ENCODE peak calls at places on chromosomes 13 and 19, in six cellular contexts. One of them, this sample, is unnamed.

GRCh38 chr19:47381653-47382279 is 32.7 kb downstream of the DHX34 start:
- DNase-seq in adrenal gland: no peak
- DNase-seq in right lobe of liver: no peak
- DNase-seq in heart left ventricle: no peak
- DNase-seq in stomach: peak
- DNase-seq in NB4: peak
- DNase-seq in this sample: no peak

GRCh38 chr13:46797468-46798237 is 692 bp upstream of the ESD start:
- DNase-seq in adrenal gland: no peak
- DNase-seq in right lobe of liver: peak
- DNase-seq in heart left ventricle: no peak
- DNase-seq in stomach: no peak
- DNase-seq in NB4: peak
- DNase-seq in this sample: no peak

GRCh38 chr13:112248909-112249592 is 127.1 kb upstream of the SPACA7 start:
- DNase-seq in adrenal gland: no peak
- DNase-seq in right lobe of liver: peak
- DNase-seq in heart left ventricle: no peak
- DNase-seq in stomach: no peak
- DNase-seq in NB4: no peak
- DNase-seq in this sample: no peak

GRCh38 chr13:44373601-44374347 is at the start of gene SERP2:
- DNase-seq in adrenal gland: no peak
- DNase-seq in right lobe of liver: no peak
- DNase-seq in heart left ventricle: peak
- DNase-seq in stomach: no peak
- DNase-seq in NB4: no peak
- DNase-seq in this sample: peak

GRCh38 chr13:108494991-108495661 is 134.3 kb upstream of the MYO16 start:
- DNase-seq in adrenal gland: no peak
- DNase-seq in right lobe of liver: no peak
- DNase-seq in heart left ventricle: no peak
- DNase-seq in stomach: no peak
- DNase-seq in NB4: no peak
- DNase-seq in this sample: no peak

GRCh38 chr13:103282571-103283450 is 216.6 kb upstream of the SLC10A2 start:
- DNase-seq in adrenal gland: no peak
- DNase-seq in right lobe of liver: no peak
- DNase-seq in heart left ventricle: no peak
- DNase-seq in stomach: no peak
- DNase-seq in NB4: no peak
- DNase-seq in this sample: no peak

GRCh38 chr13:24683833-24684599 is 3.8 kb downstream of the ATP12A start:
- DNase-seq in adrenal gland: peak
- DNase-seq in right lobe of liver: peak
- DNase-seq in heart left ventricle: peak
- DNase-seq in stomach: peak
- DNase-seq in NB4: peak
- DNase-seq in this sample: no peak

GRCh38 chr13:102033316-102033715 is 368.5 kb downstream of the FGF14 start:
- DNase-seq in adrenal gland: no peak
- DNase-seq in right lobe of liver: no peak
- DNase-seq in heart left ventricle: no peak
- DNase-seq in stomach: no peak
- DNase-seq in NB4: no peak
- DNase-seq in this sample: no peak

GRCh38 chr13:93786846-93787245 is 560.2 kb downstream of the GPC6 start:
- DNase-seq in adrenal gland: no peak
- DNase-seq in right lobe of liver: no peak
- DNase-seq in heart left ventricle: no peak
- DNase-seq in stomach: no peak
- DNase-seq in NB4: no peak
- DNase-seq in this sample: no peak

GRCh38 chr13:49859568-49859967 is 67.1 kb upstream of the KPNA3 start:
- DNase-seq in adrenal gland: peak
- DNase-seq in right lobe of liver: no peak
- DNase-seq in heart left ventricle: no peak
- DNase-seq in stomach: no peak
- DNase-seq in NB4: no peak
- DNase-seq in this sample: no peak

GRCh38 chr19:13951799-13952153 is 533 bp upstream of the DCAF15 start:
- DNase-seq in adrenal gland: no peak
- DNase-seq in right lobe of liver: no peak
- DNase-seq in heart left ventricle: no peak
- DNase-seq in stomach: no peak
- DNase-seq in NB4: no peak
- DNase-seq in this sample: no peak

GRCh38 chr19:13952154-13953020 is at the start of gene DCAF15:
- DNase-seq in adrenal gland: peak
- DNase-seq in right lobe of liver: peak
- DNase-seq in heart left ventricle: peak
- DNase-seq in stomach: peak
- DNase-seq in NB4: peak
- DNase-seq in this sample: peak

GRCh38 chr19:13954185-13954584 is 1.9 kb downstream of the DCAF15 start:
- DNase-seq in adrenal gland: no peak
- DNase-seq in right lobe of liver: no peak
- DNase-seq in heart left ventricle: no peak
- DNase-seq in stomach: no peak
- DNase-seq in NB4: no peak
- DNase-seq in this sample: peak

GRCh38 chr19:13951043-13951442 is 1.3 kb upstream of the DCAF15 start:
- DNase-seq in adrenal gland: no peak
- DNase-seq in right lobe of liver: no peak
- DNase-seq in heart left ventricle: no peak
- DNase-seq in stomach: no peak
- DNase-seq in NB4: no peak
- DNase-seq in this sample: no peak

DNA sequence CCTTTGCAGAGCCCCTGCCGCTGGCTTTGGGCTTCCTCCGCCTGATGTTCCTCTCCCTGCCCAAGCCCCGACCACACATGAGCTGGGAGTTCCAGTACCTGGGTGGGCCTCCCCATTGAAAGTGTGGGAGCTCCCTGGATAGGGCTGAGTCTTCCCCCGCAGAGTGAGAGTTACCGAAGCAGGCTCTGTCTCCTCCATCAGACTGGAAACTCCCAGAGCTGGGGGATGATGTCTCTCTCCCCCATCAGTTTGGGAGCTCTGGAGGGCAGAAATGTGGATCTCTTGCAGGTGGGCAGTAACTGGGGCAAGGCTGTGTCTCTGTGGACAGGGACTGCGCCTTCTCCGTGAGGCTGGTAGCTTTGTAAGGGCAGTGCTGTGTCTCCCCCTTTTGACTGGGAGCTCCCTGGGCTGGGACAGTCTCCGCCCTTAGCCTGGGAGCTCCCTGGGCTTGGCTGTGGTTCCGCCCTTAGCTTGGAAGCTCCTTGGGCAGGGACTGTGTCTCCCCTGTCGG is 767 bp downstream of the DCAF15 start:
- DNase-seq in adrenal gland: no peak
- DNase-seq in right lobe of liver: no peak
- DNase-seq in heart left ventricle: no peak
- DNase-seq in stomach: peak
- DNase-seq in NB4: peak
- DNase-seq in this sample: peak
- TF ChIP-seq POLR2A in adrenal gland: no peak
- TF ChIP-seq POLR2A in right lobe of liver: no peak
- TF ChIP-seq POLR2A in heart left ventricle: no peak
- TF ChIP-seq POLR2A in stomach: no peak
- TF ChIP-seq POLR2A in NB4: no peak
- TF ChIP-seq POLR2A in this sample: peak

GRCh38 chr19:1648156-1648925 is 4.1 kb downstream of the TCF3 start:
- DNase-seq in adrenal gland: no peak
- DNase-seq in right lobe of liver: no peak
- DNase-seq in heart left ventricle: no peak
- DNase-seq in stomach: no peak
- DNase-seq in NB4: no peak
- DNase-seq in this sample: no peak
- TF ChIP-seq POLR2A in adrenal gland: no peak
- TF ChIP-seq POLR2A in right lobe of liver: no peak
- TF ChIP-seq POLR2A in heart left ventricle: no peak
- TF ChIP-seq POLR2A in stomach: no peak
- TF ChIP-seq POLR2A in NB4: no peak
- TF ChIP-seq POLR2A in this sample: no peak

DNA sequence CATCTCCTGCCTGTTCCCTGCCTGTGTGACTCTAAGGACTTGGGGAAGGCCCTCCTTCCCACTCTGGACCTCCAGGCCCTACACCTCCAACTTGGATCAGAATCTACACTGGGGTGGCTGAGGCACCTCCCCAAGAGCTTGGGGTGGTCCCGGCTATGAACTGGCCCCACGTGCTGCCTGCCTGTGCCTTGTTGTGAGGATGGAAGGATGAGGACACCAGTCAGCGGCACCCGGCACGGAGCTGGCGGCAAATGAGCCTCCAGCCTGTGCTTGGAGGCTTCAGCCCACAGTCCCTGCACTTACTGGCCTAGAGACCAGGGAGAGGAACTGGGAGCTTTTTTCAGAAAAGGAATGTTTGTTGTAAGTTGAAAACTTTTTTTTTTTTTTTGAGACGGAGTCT is 8.5 kb downstream of the AKAP8 start:
- DNase-seq in adrenal gland: no peak
- DNase-seq in right lobe of liver: no peak
- DNase-seq in heart left ventricle: no peak
- DNase-seq in stomach: no peak
- DNase-seq in NB4: no peak
- DNase-seq in this sample: no peak
- TF ChIP-seq POLR2A in adrenal gland: no peak
- TF ChIP-seq POLR2A in right lobe of liver: no peak
- TF ChIP-seq POLR2A in heart left ventricle: no peak
- TF ChIP-seq POLR2A in stomach: no peak
- TF ChIP-seq POLR2A in NB4: no peak
- TF ChIP-seq POLR2A in this sample: no peak

GRCh38 chr19:12655546-12655945 is 11.0 kb downstream of the MAN2B1 start:
- DNase-seq in adrenal gland: no peak
- DNase-seq in right lobe of liver: no peak
- DNase-seq in heart left ventricle: no peak
- DNase-seq in stomach: no peak
- DNase-seq in NB4: no peak
- DNase-seq in this sample: no peak
- TF ChIP-seq POLR2A in adrenal gland: no peak
- TF ChIP-seq POLR2A in right lobe of liver: no peak
- TF ChIP-seq POLR2A in heart left ventricle: no peak
- TF ChIP-seq POLR2A in stomach: no peak
- TF ChIP-seq POLR2A in NB4: no peak
- TF ChIP-seq POLR2A in this sample: no peak

GRCh38 chr13:41974262-41974900 is 13.5 kb upstream of the VWA8 start:
- DNase-seq in adrenal gland: no peak
- DNase-seq in right lobe of liver: no peak
- DNase-seq in heart left ventricle: no peak
- DNase-seq in stomach: no peak
- DNase-seq in NB4: no peak
- DNase-seq in this sample: no peak

GRCh38 chr13:41970022-41970421 is 9.1 kb upstream of the VWA8 start:
- DNase-seq in adrenal gland: no peak
- DNase-seq in right lobe of liver: no peak
- DNase-seq in heart left ventricle: no peak
- DNase-seq in stomach: no peak
- DNase-seq in NB4: no peak
- DNase-seq in this sample: no peak

GRCh38 chr13:41973247-41973741 is 12.4 kb upstream of the VWA8 start:
- DNase-seq in adrenal gland: no peak
- DNase-seq in right lobe of liver: peak
- DNase-seq in heart left ventricle: peak
- DNase-seq in stomach: no peak
- DNase-seq in NB4: no peak
- DNase-seq in this sample: no peak

GRCh38 chr13:41971848-41972247 is 10.9 kb upstream of the VWA8 start:
- DNase-seq in adrenal gland: no peak
- DNase-seq in right lobe of liver: no peak
- DNase-seq in heart left ventricle: no peak
- DNase-seq in stomach: no peak
- DNase-seq in NB4: no peak
- DNase-seq in this sample: no peak

DNA sequence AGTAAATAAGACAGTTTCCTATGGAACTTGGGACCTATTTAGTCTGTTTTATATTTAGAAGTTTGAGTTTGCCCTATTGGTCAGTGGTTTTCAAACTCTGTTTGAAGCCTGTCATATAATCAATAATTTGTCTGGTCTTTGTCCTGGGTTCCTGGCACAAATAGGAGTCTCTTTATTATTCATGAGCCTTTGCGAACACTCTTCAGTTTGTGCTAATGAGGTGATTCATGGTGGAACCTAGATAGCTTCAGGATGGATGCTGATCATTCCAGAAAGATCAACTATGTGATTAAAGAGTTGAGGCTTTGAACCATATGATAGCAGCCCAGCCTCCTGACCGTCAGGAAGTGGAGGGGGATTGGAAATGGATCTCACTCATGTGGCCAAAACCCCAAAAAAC is 10.0 kb upstream of the VWA8 start:
- DNase-seq in adrenal gland: no peak
- DNase-seq in right lobe of liver: no peak
- DNase-seq in heart left ventricle: no peak
- DNase-seq in stomach: no peak
- DNase-seq in NB4: no peak
- DNase-seq in this sample: no peak
- TF ChIP-seq POLR2A in adrenal gland: no peak
- TF ChIP-seq POLR2A in right lobe of liver: no peak
- TF ChIP-seq POLR2A in heart left ventricle: no peak
- TF ChIP-seq POLR2A in stomach: no peak
- TF ChIP-seq POLR2A in NB4: no peak
- TF ChIP-seq POLR2A in this sample: no peak

GRCh38 chr19:1239420-1239795 is 1.6 kb upstream of the CBARP start:
- DNase-seq in adrenal gland: no peak
- DNase-seq in right lobe of liver: no peak
- DNase-seq in heart left ventricle: no peak
- DNase-seq in stomach: no peak
- DNase-seq in NB4: no peak
- DNase-seq in this sample: no peak

GRCh38 chr19:1240925-1241324 is 626 bp upstream of the ATP5F1D start:
- DNase-seq in adrenal gland: peak
- DNase-seq in right lobe of liver: no peak
- DNase-seq in heart left ventricle: no peak
- DNase-seq in stomach: no peak
- DNase-seq in NB4: no peak
- DNase-seq in this sample: peak

GRCh38 chr19:1243768-1244692 is 2.5 kb downstream of the ATP5F1D start:
- DNase-seq in adrenal gland: peak
- DNase-seq in right lobe of liver: peak
- DNase-seq in heart left ventricle: peak
- DNase-seq in stomach: peak
- DNase-seq in NB4: peak
- DNase-seq in this sample: peak

GRCh38 chr19:1239796-1240737 is 1.5 kb upstream of the ATP5F1D start:
- DNase-seq in adrenal gland: peak
- DNase-seq in right lobe of liver: peak
- DNase-seq in heart left ventricle: peak
- DNase-seq in stomach: peak
- DNase-seq in NB4: peak
- DNase-seq in this sample: peak

GRCh38 chr19:1241417-1242095 is at the start of gene ATP5F1D:
- DNase-seq in adrenal gland: peak
- DNase-seq in right lobe of liver: peak
- DNase-seq in heart left ventricle: peak
- DNase-seq in stomach: peak
- DNase-seq in NB4: peak
- DNase-seq in this sample: peak
- TF ChIP-seq POLR2A in adrenal gland: peak
- TF ChIP-seq POLR2A in right lobe of liver: peak
- TF ChIP-seq POLR2A in heart left ventricle: no peak
- TF ChIP-seq POLR2A in stomach: no peak
- TF ChIP-seq POLR2A in NB4: peak
- TF ChIP-seq POLR2A in this sample: no peak

GRCh38 chr19:2099937-2100718 is 3.4 kb downstream of the IZUMO4 start:
- DNase-seq in adrenal gland: no peak
- DNase-seq in right lobe of liver: no peak
- DNase-seq in heart left ventricle: no peak
- DNase-seq in stomach: no peak
- DNase-seq in NB4: no peak
- DNase-seq in this sample: no peak
- TF ChIP-seq POLR2A in adrenal gland: no peak
- TF ChIP-seq POLR2A in right lobe of liver: no peak
- TF ChIP-seq POLR2A in heart left ventricle: no peak
- TF ChIP-seq POLR2A in stomach: no peak
- TF ChIP-seq POLR2A in NB4: no peak
- TF ChIP-seq POLR2A in this sample: no peak